ENCODE peak calls at places on chromosomes 7 and 10, in four cellular contexts. K, C, U and G are unnamed samples.

GRCh38 chr10:101588879-101589278 is 758 bp downstream of the DPCD start:
- DNase-seq in K (no peak), C (peak), U (peak), G (no peak)

GRCh38 chr7:144834516-144835165 is 1.2 kb downstream of the TPK1 start:
- DNase-seq in K (peak), C (no peak), U (peak), G (peak)

GRCh38 chr10:92413011-92413410 is 122.0 kb downstream of the MARCHF5 start:
- DNase-seq in K (no peak), C (no peak), U (no peak), G (no peak)

GRCh38 chr7:73974101-73974947 is 53.6 kb upstream of the ELN start:
- DNase-seq in K (no peak), C (no peak), U (no peak), G (peak)

GRCh38 chr7:28975987-28976386 is 17.9 kb upstream of the TRIL start:
- DNase-seq in K (no peak), C (no peak), U (no peak), G (no peak)

GRCh38 chr7:69564454-69565417 is 33.5 kb upstream of the AUTS2 start:
- DNase-seq in K (peak), C (peak), U (no peak), G (no peak)

GRCh38 chr7:133300097-133300496 is 47.2 kb downstream of the EXOC4 start:
- DNase-seq in K (no peak), C (no peak), U (no peak), G (no peak)

GRCh38 chr7:2860627-2861133 is 16.6 kb upstream of the GNA12 start:
- DNase-seq in K (no peak), C (no peak), U (peak), G (no peak)

GRCh38 chr7:130444230-130444629 is 3.4 kb upstream of the CEP41 start:
- DNase-seq in K (no peak), C (peak), U (no peak), G (no peak)

GRCh38 chr10:43253461-43254198 is 13.2 kb downstream of the RASGEF1A start:
- DNase-seq in K (no peak), C (no peak), U (no peak), G (no peak)

GRCh38 chr7:2444476-2444875 is 31.7 kb downstream of the GRIFIN start:
- DNase-seq in K (no peak), C (peak), U (no peak), G (no peak)

GRCh38 chr7:149090397-149091195 is at the start of gene ZNF786:
- DNase-seq in K (peak), C (peak), U (peak), G (peak)

GRCh38 chr7:16609842-16610450 is 35.6 kb downstream of the ANKMY2 start:
- DNase-seq in K (no peak), C (no peak), U (peak), G (no peak)

GRCh38 chr7:134368851-134369533 is 52.3 kb upstream of the SLC35B4 start:
- DNase-seq in K (no peak), C (peak), U (peak), G (no peak)

GRCh38 chr10:74730246-74730645 is 96.2 kb upstream of the KAT6B start:
- DNase-seq in K (no peak), C (no peak), U (no peak), G (no peak)

GRCh38 chr10:4101918-4102654 is 317.1 kb upstream of the KLF6 start:
- DNase-seq in K (no peak), C (no peak), U (no peak), G (no peak)

GRCh38 chr10:1293147-1293546 is 237.0 kb downstream of the WDR37 start:
- DNase-seq in K (no peak), C (no peak), U (no peak), G (no peak)

GRCh38 chr7:123573371-123573770 is 15.8 kb upstream of the NDUFA5 start:
- DNase-seq in K (no peak), C (no peak), U (no peak), G (no peak)

GRCh38 chr7:80499350-80499955 is 12.4 kb downstream of the GNAT3 start:
- DNase-seq in K (no peak), C (peak), U (peak), G (no peak)

GRCh38 chr10:133528296-133528844 is 1.2 kb downstream of the CYP2E1 start:
- DNase-seq in K (no peak), C (no peak), U (no peak), G (peak)

GRCh38 chr7:97009753-97010732 is 4.7 kb downstream of the DLX6 start:
- DNase-seq in K (no peak), C (no peak), U (no peak), G (no peak)

GRCh38 chr10:44326474-44327030 is 58.3 kb downstream of the CXCL12 start:
- DNase-seq in K (no peak), C (no peak), U (no peak), G (no peak)

GRCh38 chr10:97089209-97089865 is 96.4 kb downstream of the SLIT1 start:
- DNase-seq in K (no peak), C (no peak), U (no peak), G (no peak)
- TF ChIP-seq CTCF in K (no peak), C (no peak), U (no peak), G (no peak)

DNA sequence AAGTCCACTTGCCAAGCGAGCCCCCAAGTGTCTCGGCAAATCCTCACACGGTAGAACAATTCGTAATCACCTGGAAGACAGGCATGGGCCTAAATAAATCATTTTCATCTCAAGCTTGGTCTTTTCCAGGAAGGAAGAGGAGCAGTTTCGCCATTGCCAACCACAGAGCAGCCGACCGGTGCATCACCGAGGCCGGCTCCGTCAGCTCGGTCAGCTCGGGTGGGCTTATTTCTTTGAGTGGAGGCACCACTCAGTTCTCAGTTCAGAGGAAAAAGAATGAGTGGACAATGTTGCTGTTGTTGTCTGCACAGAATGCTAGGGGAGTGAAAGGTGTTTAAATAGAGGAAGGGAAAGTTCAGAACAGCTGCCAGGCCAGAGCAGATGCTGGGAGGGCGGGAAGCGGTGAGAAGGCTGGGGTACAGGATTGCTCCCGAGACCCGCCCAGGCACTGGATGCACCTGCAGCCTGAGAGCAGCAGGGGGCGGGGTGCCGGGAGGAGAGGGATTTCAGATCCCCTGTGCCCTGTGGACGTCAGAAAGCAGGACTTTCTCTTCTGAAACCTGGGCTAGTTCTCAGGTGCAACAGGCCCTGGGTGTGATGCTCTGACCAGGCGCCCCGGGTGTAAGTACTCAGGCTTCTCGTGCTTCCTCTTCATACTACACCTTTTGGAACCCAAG is 17.7 kb upstream of the IGFBP3 start:
- DNase-seq in K (no peak), C (no peak), U (no peak), G (no peak)
- TF ChIP-seq CTCF in K (peak), C (no peak), U (no peak), G (no peak)

GRCh38 chr10:6151087-6151977 is 51.4 kb upstream of the PFKFB3 start:
- DNase-seq in K (peak), C (peak), U (peak), G (peak)
- TF ChIP-seq CTCF in K (peak), C (peak), U (peak), G (peak)

DNA sequence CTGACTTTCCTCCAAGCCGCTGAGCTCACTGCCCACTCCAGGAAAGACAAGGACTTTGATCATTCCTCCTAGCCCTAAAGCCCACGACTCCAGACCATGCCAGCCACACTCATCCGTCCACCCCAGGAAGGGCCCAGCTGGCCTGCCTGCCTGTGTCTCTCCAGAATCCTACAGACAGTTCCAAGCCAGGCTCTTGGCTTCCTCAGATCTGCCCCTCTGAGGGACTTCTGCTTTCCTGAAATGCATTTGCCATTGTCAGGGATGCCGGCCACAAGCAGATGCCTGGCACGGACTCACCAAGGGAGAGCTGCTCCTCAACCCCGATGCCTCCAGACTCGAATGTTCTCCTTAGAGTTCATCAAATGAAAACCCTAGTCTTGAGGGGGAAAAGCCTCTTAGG is 155.8 kb downstream of the OAT start:
- DNase-seq in K (no peak), C (no peak), U (no peak), G (no peak)
- TF ChIP-seq CTCF in K (no peak), C (no peak), U (no peak), G (no peak)

DNA sequence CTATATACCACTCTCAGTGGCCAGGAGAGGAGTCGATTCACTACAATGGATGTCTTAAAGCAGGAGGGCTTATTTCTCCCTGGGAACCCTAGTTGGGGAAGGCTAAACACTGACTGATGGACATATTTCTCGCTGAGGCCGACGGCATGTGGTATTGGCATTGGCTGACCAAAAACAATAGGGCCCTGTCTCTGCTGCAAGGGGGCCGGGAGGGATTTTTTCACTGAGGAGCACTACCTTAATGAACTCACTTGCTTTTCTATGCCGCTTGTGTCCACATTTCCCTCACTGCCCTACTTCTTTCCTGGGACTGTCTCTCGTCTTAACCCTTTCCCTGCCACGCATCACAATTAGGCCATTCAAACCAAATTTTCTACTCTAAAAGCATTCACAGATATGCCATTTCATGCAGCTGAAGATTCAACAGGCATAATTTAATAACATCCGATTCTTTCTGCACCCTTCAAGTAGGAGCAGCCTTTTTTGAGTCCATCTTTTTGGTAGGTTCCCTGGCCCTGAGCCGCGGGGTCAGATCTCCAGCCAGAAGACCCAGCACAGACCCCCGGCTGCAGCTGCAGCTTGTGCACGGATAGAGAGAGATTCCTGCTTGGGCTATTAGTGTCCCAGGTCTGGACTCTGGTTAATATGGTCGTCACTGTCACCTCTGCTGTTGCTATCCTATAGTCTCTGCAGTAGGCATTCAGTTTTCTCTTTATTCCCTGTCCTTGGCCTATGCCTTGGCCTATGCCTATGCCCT is 118.7 kb downstream of the HIPK2 start:
- DNase-seq in K (no peak), C (no peak), U (no peak), G (no peak)
- TF ChIP-seq CTCF in K (no peak), C (no peak), U (no peak), G (no peak)